ENCODE peak calls at places on chromosomes 5 and 9, in nine cellular contexts. E is OCI-LY7, N is neural progenitor cell, Q is GM23248, Z is GM23338, A is MM.1S, O is PC-3, B is HCT116, Y is SK-N-SH. L is an unnamed sample.

GRCh38 chr9:12697719-12698118 is 4.5 kb downstream of the TYRP1 start:
- DNase-seq in Q (peak), B (no peak), A (no peak), O (no peak), N (no peak), Y (no peak), E (no peak), Z (no peak), L (no peak)

GRCh38 chr5:126354012-126354856 is 69.0 kb upstream of the GRAMD2B start:
- DNase-seq in Y (peak), A (peak), N (peak), O (peak), B (peak), E (peak), Z (peak), Q (peak), L (peak)

GRCh38 chr5:174329738-174330137 is 284.2 kb downstream of the NSG2 start:
- DNase-seq in A (no peak), Z (no peak), Y (peak), B (no peak), Q (peak), O (no peak), E (no peak), N (no peak), L (no peak)

GRCh38 chr5:18113724-18114123 is 479.5 kb downstream of the TAF11L14 start:
- DNase-seq in Z (peak), Q (peak), Y (no peak), N (peak), A (no peak), B (no peak), E (no peak), O (peak), L (peak)

GRCh38 chr5:71651554-71651953 is 64.4 kb downstream of the MCCC2 start:
- DNase-seq in E (no peak), O (no peak), N (no peak), A (no peak), Z (no peak), Q (no peak), B (no peak), Y (no peak), L (no peak)

GRCh38 chr9:135077497-135078200 is 9.8 kb upstream of the OLFM1 start:
- DNase-seq in A (no peak), B (no peak), O (peak), Y (no peak), E (no peak), Q (peak), Z (peak), N (peak), L (peak)

GRCh38 chr5:892390-893136 is at the start of the genes BRD9 and TRIP13:
- DNase-seq in Z (peak), N (peak), E (peak), A (peak), O (peak), Q (peak), B (peak), Y (peak), L (peak)

GRCh38 chr5:125109293-125109692 is 362.9 kb upstream of the ZNF608 start:
- DNase-seq in Q (no peak), Z (no peak), N (no peak), O (no peak), A (no peak), E (no peak), Y (no peak), B (no peak), L (no peak)

GRCh38 chr5:157718529-157718928 is 12.7 kb upstream of the THG1L start:
- DNase-seq in O (peak), Z (peak), A (peak), Q (peak), B (peak), N (peak), E (peak), Y (peak), L (peak)

GRCh38 chr5:151222769-151223446 is 984 bp downstream of the CCDC69 start:
- DNase-seq in Z (peak), O (peak), B (no peak), N (no peak), E (peak), Q (no peak), Y (no peak), A (peak), L (peak)

GRCh38 chr9:122998448-122998847 is 35.0 kb upstream of the GPR21 start:
- DNase-seq in B (no peak), N (no peak), A (no peak), E (no peak), Z (no peak), Q (no peak), O (no peak), Y (no peak), L (no peak)

GRCh38 chr9:14554866-14555265 is 138.4 kb downstream of the ZDHHC21 start:
- DNase-seq in A (no peak), O (no peak), Z (no peak), N (no peak), Y (no peak), Q (peak), E (no peak), B (no peak), L (no peak)

GRCh38 chr9:805151-805550 is 36.3 kb upstream of the DMRT1 start:
- DNase-seq in N (no peak), A (no peak), Y (no peak), Z (no peak), B (no peak), Q (no peak), O (no peak), E (no peak), L (no peak)

GRCh38 chr5:157121709-157122108 is 12.9 kb upstream of the HAVCR2 start:
- DNase-seq in E (no peak), Y (no peak), B (no peak), N (no peak), O (no peak), Z (no peak), Q (no peak), A (no peak), L (no peak)

GRCh38 chr5:42250-42649 is 49.7 kb upstream of the PLEKHG4B start:
- DNase-seq in Q (peak), A (no peak), N (peak), Y (no peak), O (peak), B (no peak), Z (peak), E (no peak), L (no peak)

GRCh38 chr5:94267350-94267899 is 351.0 kb downstream of the KIAA0825 start:
- DNase-seq in O (no peak), Z (no peak), B (no peak), Y (no peak), E (no peak), A (no peak), Q (no peak), N (no peak), L (no peak)

GRCh38 chr5:158068964-158069363 is 210.0 kb upstream of the CLINT1 start:
- DNase-seq in B (no peak), N (peak), Q (no peak), Z (no peak), O (no peak), E (no peak), A (no peak), Y (no peak), L (no peak)

GRCh38 chr5:126280343-126280742 is 142.9 kb upstream of the GRAMD2B start:
- DNase-seq in N (no peak), Q (no peak), Y (no peak), E (no peak), B (no peak), A (no peak), O (no peak), Z (no peak), L (no peak)

GRCh38 chr9:116471093-116471906 is 215.8 kb upstream of the TRIM32 start:
- DNase-seq in N (peak), Q (peak), Z (peak), A (no peak), O (no peak), E (no peak), Y (no peak), B (no peak), L (peak)

GRCh38 chr9:109264865-109265532 is 55.9 kb downstream of the EPB41L4B start:
- DNase-seq in Z (no peak), N (no peak), Y (peak), O (peak), A (no peak), Q (peak), B (no peak), E (no peak), L (no peak)

GRCh38 chr5:79935992-79936643 is 54.9 kb downstream of the MTX3 start:
- DNase-seq in Y (no peak), E (no peak), N (no peak), O (no peak), Z (no peak), Q (peak), B (no peak), A (no peak), L (peak)

GRCh38 chr5:2746642-2747041 is 4.8 kb downstream of the IRX2 start:
- DNase-seq in Q (peak), E (no peak), A (no peak), O (peak), Y (no peak), N (no peak), Z (peak), B (no peak), L (no peak)

GRCh38 chr5:177601126-177601525 is 1.2 kb downstream of the B4GALT7 start:
- DNase-seq in A (no peak), O (no peak), Z (no peak), Y (no peak), B (no peak), N (no peak), E (no peak), Q (no peak), L (no peak)

GRCh38 chr9:89817186-89817960 is 212.6 kb downstream of the GADD45G start:
- DNase-seq in Q (no peak), B (no peak), E (no peak), O (no peak), N (no peak), Y (no peak), Z (no peak), A (no peak), L (peak)

GRCh38 chr5:169160405-169160901 is 140.5 kb downstream of the SLIT3 start:
- DNase-seq in N (no peak), B (no peak), Z (peak), Y (no peak), O (peak), E (no peak), Q (peak), A (no peak), L (no peak)

GRCh38 chr5:142857405-142857804 is 87.2 kb downstream of the ARHGAP26 start:
- DNase-seq in A (no peak), B (no peak), E (no peak), N (no peak), Z (no peak), Y (no peak), O (no peak), Q (no peak), L (no peak)
- TF ChIP-seq EZH2phosphoT487 in A (no peak), B (no peak), E (no peak), N (no peak), Z (no peak), Y (no peak), O (no peak), Q (no peak), L (no peak)

GRCh38 chr5:142696379-142696778 is 10.5 kb upstream of the FGF1 start:
- DNase-seq in Z (no peak), B (no peak), Q (no peak), A (no peak), N (no peak), Y (no peak), O (no peak), E (no peak), L (no peak)

GRCh38 chr5:142698447-142698846 is 12.6 kb upstream of the FGF1 start:
- DNase-seq in B (no peak), Y (no peak), O (no peak), E (no peak), A (no peak), Z (no peak), N (no peak), Q (no peak), L (no peak)

GRCh38 chr5:142699105-142699720 is 13.3 kb upstream of the FGF1 start:
- DNase-seq in E (peak), Y (peak), N (peak), O (peak), B (peak), Z (peak), A (peak), Q (peak), L (peak)

GRCh38 chr5:142697356-142697807 is 11.5 kb upstream of the FGF1 start:
- DNase-seq in O (no peak), E (no peak), Q (peak), A (no peak), Y (no peak), N (no peak), Z (no peak), B (no peak), L (peak)

GRCh38 chr5:142697846-142698245 is 12.0 kb upstream of the FGF1 start:
- DNase-seq in Q (peak), B (no peak), E (no peak), Z (no peak), O (peak), N (no peak), Y (no peak), A (no peak), L (no peak)
- H3K4me2 ChIP-seq in Q (peak), B (no peak), E (no peak), Z (no peak), O (peak), N (no peak), Y (peak), A (no peak), L (no peak)

DNA sequence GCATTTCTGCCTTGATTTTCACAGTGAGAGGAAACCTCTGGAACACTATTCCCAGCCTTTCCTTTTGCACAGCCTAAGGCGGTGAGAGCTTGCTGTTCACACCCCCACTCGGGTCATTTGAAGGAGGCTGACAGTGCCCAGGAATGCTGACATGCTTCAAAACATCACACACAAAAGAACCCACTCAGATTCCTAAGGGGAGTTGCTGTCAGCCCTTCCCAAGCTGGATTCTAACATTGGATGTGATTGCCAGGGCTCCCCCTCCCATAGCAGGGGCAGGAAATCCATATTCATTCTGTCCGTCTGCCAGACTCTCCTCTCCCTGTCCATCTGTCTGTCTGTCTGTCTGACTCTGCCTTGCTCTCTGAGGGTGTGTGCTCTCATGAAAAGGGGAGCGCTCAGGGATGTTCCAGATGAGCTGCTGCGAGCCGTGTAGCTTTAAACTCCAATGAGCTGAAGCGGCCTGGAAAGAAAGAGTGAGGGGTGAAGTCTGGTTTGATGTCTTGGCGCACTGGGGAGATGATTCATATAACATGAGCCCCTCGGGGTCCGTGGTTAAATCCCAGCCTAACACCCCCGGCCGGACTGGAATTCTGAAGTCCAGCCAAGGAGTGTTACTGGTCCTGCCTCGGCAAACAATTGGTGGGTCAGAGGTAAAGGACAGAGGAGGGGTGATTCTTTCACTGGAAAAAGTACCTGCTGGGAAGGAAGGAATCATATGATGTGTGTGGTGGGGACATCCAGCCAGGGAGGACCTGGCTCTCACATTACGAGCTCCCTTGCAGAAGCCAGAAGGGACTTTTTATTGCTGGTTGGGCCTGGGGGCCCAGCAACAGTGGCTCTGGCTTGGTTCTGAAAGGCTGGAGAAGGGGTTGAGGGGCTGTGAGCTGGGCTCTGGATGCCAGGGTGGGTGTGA is 517.1 kb downstream of the CCDC171 start:
- DNase-seq in A (no peak), B (no peak), E (no peak), Z (no peak), Y (no peak), Q (peak), N (peak), O (no peak), L (no peak)
- H2AFZ ChIP-seq in A (no peak), B (no peak), E (no peak), Z (no peak), Y (no peak), Q (peak), N (peak), O (no peak), L (no peak)

DNA sequence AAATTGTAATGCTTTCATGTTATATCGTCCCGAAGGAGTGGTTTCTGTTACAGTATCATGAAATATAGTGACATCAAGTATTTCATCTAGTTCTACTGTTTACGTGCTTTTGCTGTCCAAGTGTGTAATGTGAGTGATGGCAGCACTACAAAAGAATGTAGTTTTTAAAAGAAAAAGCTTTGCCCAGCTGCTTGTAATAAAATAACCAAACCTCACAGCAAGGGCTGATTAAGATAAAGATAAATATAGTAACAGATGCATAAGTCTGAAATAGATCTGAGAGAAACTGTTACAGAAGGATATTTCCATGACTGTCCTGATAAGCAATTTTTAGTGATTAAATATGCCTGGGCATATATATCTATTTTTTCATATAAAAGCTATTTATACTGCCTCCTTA is 106.4 kb downstream of the AUH start:
- DNase-seq in E (no peak), B (no peak), O (no peak), Y (no peak), A (no peak), N (no peak), Z (no peak), Q (peak), L (no peak)
- TF ChIP-seq EZH2phosphoT487 in E (no peak), B (no peak), O (no peak), Y (no peak), A (no peak), N (no peak), Z (no peak), Q (no peak), L (no peak)

DNA sequence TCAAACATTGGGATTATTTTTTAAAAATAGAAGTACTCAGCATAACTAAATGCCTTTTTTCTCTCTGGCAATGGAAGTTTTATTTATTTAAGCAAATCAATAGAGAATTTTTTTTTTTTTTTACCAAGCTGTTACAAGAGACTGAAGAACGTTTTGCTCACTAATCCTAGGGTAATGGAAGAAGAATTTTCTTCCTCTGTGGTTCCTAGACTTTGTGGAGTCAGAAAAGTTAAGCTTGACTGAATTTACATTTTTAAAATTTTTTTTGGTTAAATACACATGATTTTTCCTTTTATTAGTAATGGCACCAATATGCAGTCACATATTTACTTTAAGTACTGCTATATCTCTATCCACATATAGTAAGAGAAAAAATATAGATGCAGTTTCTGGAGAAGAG is 189.8 kb downstream of the PCSK1 start:
- DNase-seq in B (no peak), Q (peak), Z (no peak), O (no peak), A (no peak), N (no peak), Y (no peak), E (no peak), L (no peak)
- H3K4me2 ChIP-seq in B (no peak), Q (peak), Z (no peak), O (no peak), A (no peak), N (no peak), Y (peak), E (no peak), L (no peak)

DNA sequence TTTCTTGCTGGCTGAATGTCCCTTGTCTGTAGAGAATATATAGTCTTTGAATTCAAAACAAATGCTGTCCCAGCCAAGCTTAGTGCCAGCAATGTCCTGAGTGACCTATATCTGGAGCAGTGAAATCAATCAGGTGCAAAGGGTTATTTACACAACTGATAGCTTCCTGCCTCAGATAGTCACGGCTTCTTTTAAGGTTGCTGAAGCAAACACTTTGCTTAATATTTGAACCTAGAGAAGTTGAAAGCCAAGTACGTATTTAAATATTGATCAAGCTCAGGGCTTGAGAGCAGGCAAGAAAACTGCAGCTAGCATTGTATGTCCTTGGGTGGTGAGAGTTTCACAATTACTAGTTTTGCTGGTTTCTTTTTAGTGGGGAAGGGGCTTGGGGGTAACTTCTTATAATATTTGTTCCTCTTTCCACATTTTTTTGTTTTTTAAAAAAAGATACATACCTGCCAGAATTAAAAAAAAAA is 2.0 kb upstream of the ARHGEF28 start:
- DNase-seq in B (no peak), Z (no peak), A (no peak), O (no peak), E (no peak), N (no peak), Y (no peak), Q (no peak), L (peak)
- H2AFZ ChIP-seq in B (peak), Z (peak), A (no peak), O (no peak), E (no peak), N (no peak), Y (no peak), Q (no peak), L (no peak)

GRCh38 chr9:100368672-100369071 is 15.9 kb upstream of the TEX10 start:
- DNase-seq in E (no peak), N (no peak), B (no peak), Y (no peak), Q (no peak), A (no peak), Z (no peak), O (no peak), L (no peak)
- TF ChIP-seq EZH2phosphoT487 in E (no peak), N (no peak), B (no peak), Y (no peak), Q (no peak), A (no peak), Z (no peak), O (no peak), L (no peak)

GRCh38 chr9:137053944-137054931 is at the start of gene ENTPD2:
- DNase-seq in B (no peak), Y (no peak), O (peak), N (peak), Z (peak), E (no peak), Q (no peak), A (peak), L (peak)
- H3K4me2 ChIP-seq in B (peak), Y (no peak), O (peak), N (peak), Z (peak), E (no peak), Q (no peak), A (peak), L (peak)

L was measured in hepatocyte.